ENCODE peak calls at places on chromosomes 12 and 14, in six cellular contexts. M, I, T, L, R and W are unnamed samples.

GRCh38 chr14:30638926-30639325 is 16.8 kb downstream of the SCFD1 start:
- DNase-seq in M (no peak), I (no peak), T (no peak), L (peak; percentile 36), R (no peak), W (no peak)

GRCh38 chr14:33335366-33335765 is 396.7 kb downstream of the NPAS3 start:
- DNase-seq in M (no peak), I (no peak), T (no peak), L (no peak), R (no peak), W (no peak)

GRCh38 chr12:87140257-87140656 is 884.1 kb upstream of the MGAT4C start:
- DNase-seq in M (no peak), I (no peak), T (no peak), L (peak; percentile 85), R (no peak), W (no peak)

GRCh38 chr12:93089805-93090569 is 160.9 kb upstream of the EEA1 start:
- DNase-seq in M (no peak), I (no peak), T (no peak), L (peak; percentile 68), R (no peak), W (peak; percentile 89)

GRCh38 chr14:68665792-68666195 is 127.1 kb downstream of the ZFP36L1 start:
- DNase-seq in M (no peak), I (no peak), T (no peak), L (no peak), R (no peak), W (no peak)

GRCh38 chr12:89494411-89495231 is 30.0 kb downstream of the GALNT4 start:
- DNase-seq in M (no peak), I (no peak), T (no peak), L (peak; percentile 73), R (no peak), W (no peak)

GRCh38 chr14:56760164-56760914 is 49.9 kb downstream of the OTX2 start:
- DNase-seq in M (no peak), I (no peak), T (no peak), L (no peak), R (no peak), W (no peak)

GRCh38 chr14:55711171-55711811 is 131.3 kb downstream of the KTN1 start:
- DNase-seq in M (no peak), I (no peak), T (no peak), L (peak; percentile 62), R (no peak), W (no peak)

GRCh38 chr14:99321955-99322730 is 50.1 kb upstream of the BCL11B start:
- DNase-seq in M (no peak), I (no peak), T (no peak), L (no peak), R (no peak), W (no peak)

GRCh38 chr14:68695871-68696665 is 96.8 kb downstream of the ZFP36L1 start:
- DNase-seq in M (no peak), I (no peak), T (no peak), L (no peak), R (no peak), W (no peak)

GRCh38 chr12:13390381-13390856 is 193.9 kb downstream of the EMP1 start:
- DNase-seq in M (peak; percentile 86), I (no peak), T (peak; percentile 87), L (peak; percentile 92), R (no peak), W (peak; percentile 24)

GRCh38 chr12:74620932-74621331 is 83.3 kb downstream of the ATXN7L3B start:
- DNase-seq in M (no peak), I (no peak), T (no peak), L (no peak), R (no peak), W (no peak)

GRCh38 chr12:57166971-57167371 is 19.6 kb upstream of the LRP1-AS start:
- DNase-seq in M (peak; percentile 14), I (no peak), T (no peak), L (peak; percentile 95), R (no peak), W (no peak)

GRCh38 chr14:96363751-96364336 is 518 bp downstream of the GSKIP start:
- DNase-seq in M (no peak), I (no peak), T (no peak), L (peak; percentile 76), R (peak; percentile 28), W (no peak)

GRCh38 chr14:22333408-22334274 is 255.4 kb downstream of the DAD1 start:
- DNase-seq in M (peak; percentile 5), I (no peak), T (no peak), L (peak; percentile 85), R (no peak), W (peak; percentile 79)

GRCh38 chr14:97306785-97307246 is 509.6 kb downstream of the VRK1 start:
- DNase-seq in M (no peak), I (no peak), T (no peak), L (no peak), R (no peak), W (no peak)

GRCh38 chr14:33897878-33898535 is 52.9 kb downstream of the EGLN3 start:
- DNase-seq in M (no peak), I (no peak), T (no peak), L (no peak), R (no peak), W (no peak)

GRCh38 chr12:56158029-56158925 is at the start of gene MYL6:
- DNase-seq in M (peak; percentile 95), I (peak; percentile 78), T (peak; percentile 38), L (peak; percentile 100), R (peak; percentile 88), W (peak; percentile 97)

GRCh38 chr12:104460973-104461693 is 4.4 kb downstream of the CHST11 start:
- DNase-seq in M (no peak), I (no peak), T (no peak), L (no peak), R (no peak), W (no peak)

GRCh38 chr14:28467611-28468010 is 299.0 kb upstream of the FOXG1 start:
- DNase-seq in M (no peak), I (no peak), T (no peak), L (no peak), R (no peak), W (no peak)

GRCh38 chr14:70093156-70093555 is 95.6 kb downstream of the SLC8A3 start:
- DNase-seq in M (no peak), I (no peak), T (no peak), L (no peak), R (no peak), W (no peak)

GRCh38 chr14:104095426-104096310 is 10.2 kb downstream of the ASPG start:
- DNase-seq in M (no peak), I (peak; percentile 6), T (no peak), L (no peak), R (no peak), W (no peak)

GRCh38 chr12:27343255-27344000 is 10.8 kb downstream of the BMAL2 start:
- DNase-seq in M (no peak), I (no peak), T (no peak), L (peak; percentile 94), R (no peak), W (no peak)

GRCh38 chr14:72565200-72565599 is 328.7 kb downstream of the DPF3 start:
- DNase-seq in M (no peak), I (no peak), T (no peak), L (peak; percentile 41), R (no peak), W (no peak)

GRCh38 chr12:96063046-96063445 is 27.7 kb upstream of the LTA4H start:
- DNase-seq in M (no peak), I (no peak), T (no peak), L (peak; percentile 40), R (no peak), W (no peak)